ENCODE peak calls at places on chromosome 19, in four cellular contexts. A is effector memory CD4-positive, alpha-beta T cell; P is lower lobe of right lung; X is CD8-positive, alpha-beta memory T cell. I is an unnamed sample. For H3K27me3, the result is how much of the 10 kb centered on the place peaks cover.

GRCh38 chr19:9934132-9934950 is 2.0 kb downstream of the OLFM2 start:
- DNase-seq in A (peak), P (peak), X (peak), I (peak)

GRCh38 chr19:19021115-19021514 is 12.2 kb downstream of the SUGP2 start:
- DNase-seq in A (no peak), P (no peak), X (no peak), I (no peak)

GRCh38 chr19:45133661-45134060 is 27.1 kb downstream of the NKPD1 start:
- DNase-seq in A (no peak), P (no peak), X (no peak), I (no peak)

GRCh38 chr19:9969688-9969975 is 33.3 kb upstream of the OLFM2 start:
- DNase-seq in A (no peak), P (no peak), X (no peak), I (no peak)

GRCh38 chr19:41575998-41576397 is at the start of gene CEACAM21:
- DNase-seq in A (no peak), P (peak), X (peak), I (no peak)

GRCh38 chr19:4495471-4495870 is 22.8 kb downstream of the PLIN4 start:
- DNase-seq in A (no peak), P (no peak), X (no peak), I (no peak)

GRCh38 chr19:51157265-51157664 is 15.2 kb downstream of the SIGLEC7 start:
- DNase-seq in A (no peak), P (no peak), X (no peak), I (no peak)

GRCh38 chr19:41872775-41873647 is 4.1 kb upstream of the CD79A start:
- DNase-seq in A (peak), P (peak), X (peak), I (no peak)

GRCh38 chr19:36489920-36490415 is 607 bp upstream of the ZNF566 start:
- DNase-seq in A (peak), P (peak), X (no peak), I (peak)

GRCh38 chr19:5263615-5264014 is 77.0 kb downstream of the PTPRS start:
- DNase-seq in A (no peak), P (no peak), X (no peak), I (no peak)

GRCh38 chr19:18669524-18669817 is 14.0 kb upstream of the CRTC1 start:
- DNase-seq in A (no peak), P (no peak), X (no peak), I (no peak)

GRCh38 chr19:6220385-6221191 is 59.2 kb downstream of the MLLT1 start:
- DNase-seq in A (no peak), P (no peak), X (no peak), I (peak)

GRCh38 chr19:43820098-43820860 is 6.8 kb upstream of the ZNF283 start:
- DNase-seq in A (no peak), P (peak), X (peak), I (no peak)

GRCh38 chr19:1766800-1767352 is 13.6 kb downstream of the ONECUT3 start:
- DNase-seq in A (no peak), P (no peak), X (no peak), I (no peak)

GRCh38 chr19:1767464-1767933 is 14.2 kb downstream of the ONECUT3 start:
- DNase-seq in A (peak), P (no peak), X (peak), I (no peak)

GRCh38 chr19:1764293-1764683 is 11.0 kb downstream of the ONECUT3 start:
- DNase-seq in A (no peak), P (no peak), X (no peak), I (no peak)

GRCh38 chr19:1765182-1765903 is 12.0 kb downstream of the ONECUT3 start:
- DNase-seq in A (no peak), P (no peak), X (no peak), I (no peak)

DNA sequence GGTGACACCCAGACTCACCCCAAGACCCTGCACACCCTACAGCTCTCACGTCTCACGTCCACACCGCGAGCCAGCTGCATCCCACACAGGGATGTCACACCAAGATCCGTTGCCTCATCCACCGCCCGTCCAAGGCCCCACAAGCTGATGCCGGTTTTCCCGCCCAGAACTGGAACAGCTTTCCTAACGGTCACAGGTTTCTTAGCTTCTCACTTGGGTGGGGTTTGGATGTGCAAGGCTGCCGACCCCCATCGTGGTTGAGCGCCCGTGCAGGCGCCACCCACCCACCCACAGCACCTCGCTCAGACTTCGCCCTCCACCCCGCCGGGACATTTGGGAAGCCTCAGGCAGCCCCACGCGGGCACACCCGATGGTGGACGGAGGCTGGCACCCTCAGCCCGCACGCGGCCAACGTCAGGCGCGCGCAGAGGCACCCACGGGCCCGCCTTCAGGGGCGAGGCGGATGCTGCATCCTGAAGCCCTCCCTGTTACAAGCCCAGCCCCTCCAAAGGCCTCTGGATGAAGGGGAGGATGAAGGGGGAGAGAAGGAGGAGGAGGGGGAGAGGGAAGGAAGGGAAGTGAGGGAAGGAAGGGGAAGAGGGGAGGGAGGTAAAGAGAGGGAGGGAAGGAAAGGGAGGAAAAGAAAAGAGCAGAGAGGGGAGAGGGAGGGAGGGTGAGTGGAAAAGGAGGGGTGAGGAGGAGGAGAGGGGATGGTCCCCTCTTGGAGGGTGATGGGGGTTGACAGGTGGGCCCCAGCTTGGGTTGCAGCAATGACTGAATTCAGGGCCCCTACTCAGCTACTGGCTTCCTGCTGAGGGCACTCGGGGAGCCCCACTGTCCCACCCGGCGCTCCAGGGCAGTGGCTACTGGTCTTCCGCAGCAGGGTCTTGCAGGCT is 12.8 kb downstream of the ONECUT3 start:
- DNase-seq in A (no peak), P (no peak), X (no peak), I (no peak)
- H3K27me3 ChIP-seq in A (half or more), P (half or more), X (half or more), I (under half)

DNA sequence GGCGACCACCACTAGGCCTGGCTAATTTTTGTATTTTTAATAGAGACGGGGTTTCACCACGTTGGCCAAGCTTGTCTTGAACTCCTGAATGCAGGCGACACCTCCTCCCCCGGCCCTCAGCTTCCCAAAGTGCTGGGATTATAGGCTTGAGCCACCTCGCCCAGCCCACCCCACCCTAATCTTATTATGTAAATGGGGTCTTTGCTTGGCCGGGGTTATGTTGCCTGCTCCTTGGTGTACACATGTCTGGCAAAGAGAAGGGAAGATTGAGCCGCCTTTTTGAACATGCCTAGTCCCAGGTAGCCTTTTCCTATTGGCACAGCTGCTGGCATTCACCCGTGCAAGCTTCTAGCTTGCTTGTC is 106.8 kb downstream of the KCTD15 start:
- DNase-seq in A (no peak), P (no peak), X (no peak), I (no peak)
- H3K27me3 ChIP-seq in A (under half), P (under half), X (under half), I (half or more)

GRCh38 chr19:1001538-1002166 is 1.4 kb downstream of the GRIN3B start:
- DNase-seq in A (peak), P (peak), X (peak), I (no peak)

GRCh38 chr19:1004204-1004802 is 4.1 kb downstream of the GRIN3B start:
- DNase-seq in A (no peak), P (no peak), X (no peak), I (no peak)

GRCh38 chr19:1003283-1003682 is 3.1 kb downstream of the GRIN3B start:
- DNase-seq in A (no peak), P (no peak), X (no peak), I (no peak)

GRCh38 chr19:1000591-1001537 is 645 bp downstream of the GRIN3B start:
- DNase-seq in A (no peak), P (no peak), X (no peak), I (no peak)

GRCh38 chr19:1002600-1002999 is 2.4 kb downstream of the GRIN3B start:
- DNase-seq in A (no peak), P (no peak), X (no peak), I (no peak)
- H3K27me3 ChIP-seq in A (under half), P (half or more), X (under half), I (half or more)

DNA sequence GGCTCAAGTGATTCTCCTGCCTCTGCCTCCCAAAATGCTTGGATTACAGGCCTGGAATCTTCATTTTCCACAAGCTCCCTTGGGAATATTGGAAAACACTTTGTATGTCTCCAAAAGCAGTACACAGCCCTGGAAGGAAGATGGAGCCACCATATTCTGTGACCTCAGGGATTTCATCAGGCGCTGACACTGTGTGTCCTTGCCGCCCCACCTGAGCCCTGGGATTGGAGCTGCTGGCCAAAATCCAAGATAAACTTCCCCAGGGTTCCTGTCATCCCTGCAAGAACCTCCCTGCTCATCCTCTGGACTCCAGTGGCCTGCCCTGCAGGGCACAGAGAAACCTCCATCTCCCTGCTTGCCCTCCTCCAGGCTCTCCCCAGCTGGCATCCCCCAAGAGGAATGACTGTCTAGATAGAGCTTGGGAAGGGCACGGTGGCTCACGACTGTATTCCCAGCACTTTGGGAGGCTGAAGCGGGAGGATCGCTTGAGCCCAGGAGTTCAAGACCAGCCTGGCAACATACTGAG is 1.3 kb upstream of the GNG7 start:
- DNase-seq in A (no peak), P (no peak), X (no peak), I (no peak)
- H3K27me3 ChIP-seq in A (under half), P (under half), X (under half), I (under half)

GRCh38 chr19:8045872-8046568 is 6.5 kb upstream of the CCL25 start:
- DNase-seq in A (no peak), P (no peak), X (no peak), I (no peak)

GRCh38 chr19:8054169-8054568 is 1.6 kb downstream of the CCL25 start:
- DNase-seq in A (no peak), P (no peak), X (no peak), I (no peak)

GRCh38 chr19:8046569-8047165 is 5.9 kb upstream of the CCL25 start:
- DNase-seq in A (no peak), P (no peak), X (no peak), I (no peak)

GRCh38 chr19:8052464-8052859 is at the start of gene CCL25:
- DNase-seq in A (no peak), P (no peak), X (no peak), I (no peak)

DNA sequence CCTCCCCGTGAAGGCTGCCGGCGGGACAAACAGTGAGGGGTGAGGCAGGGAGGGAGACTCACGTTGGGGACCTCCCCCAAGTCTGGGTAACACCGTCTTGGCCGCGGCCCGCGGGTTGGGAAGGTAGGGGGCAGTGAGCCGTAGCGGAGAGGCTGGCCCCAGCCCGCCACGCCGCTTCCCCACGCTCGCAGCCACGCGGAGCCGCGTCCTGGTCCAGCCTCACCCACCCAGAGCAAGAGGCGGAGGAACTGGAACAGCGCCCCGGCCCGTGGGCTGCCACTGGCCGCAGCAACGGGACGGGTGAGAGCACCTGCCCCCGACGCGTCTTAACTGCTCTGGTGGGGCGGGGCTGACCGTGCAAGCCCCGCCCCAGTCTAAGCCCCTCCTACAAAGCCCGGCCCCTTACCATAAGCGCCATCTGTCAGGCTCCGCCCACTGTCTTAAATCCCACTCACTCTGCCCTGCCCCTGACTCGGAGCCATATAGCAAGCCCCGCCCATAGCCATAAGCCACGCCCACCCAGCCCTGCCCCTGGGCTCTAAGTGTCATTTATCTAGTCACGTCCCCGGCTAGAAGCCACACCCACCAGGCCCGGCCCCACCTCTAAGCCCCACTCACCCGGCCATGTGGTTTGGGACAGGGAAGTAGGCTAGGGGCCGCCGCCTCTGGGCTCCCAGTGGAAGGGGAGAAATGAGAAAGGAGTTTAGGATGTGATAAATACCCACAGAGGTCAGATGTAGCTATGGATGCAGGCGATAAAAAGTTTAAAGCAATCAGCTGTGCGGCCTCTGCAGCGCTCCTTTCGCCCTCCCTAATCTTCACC is 2.1 kb upstream of the CCL25 start:
- DNase-seq in A (peak), P (peak), X (peak), I (peak)
- H3K27me3 ChIP-seq in A (under half), P (under half), X (under half), I (under half)

GRCh38 chr19:14441041-14441938 is 8.2 kb downstream of the PKN1 start:
- DNase-seq in A (no peak), P (no peak), X (no peak), I (no peak)

GRCh38 chr19:14440049-14440448 is 6.9 kb downstream of the PKN1 start:
- DNase-seq in A (peak), P (peak), X (peak), I (peak)

GRCh38 chr19:14435320-14436050 is 2.4 kb downstream of the PKN1 start:
- DNase-seq in A (no peak), P (no peak), X (no peak), I (no peak)

GRCh38 chr19:14437578-14438140 is 4.6 kb downstream of the PKN1 start:
- DNase-seq in A (no peak), P (no peak), X (no peak), I (no peak)

DNA sequence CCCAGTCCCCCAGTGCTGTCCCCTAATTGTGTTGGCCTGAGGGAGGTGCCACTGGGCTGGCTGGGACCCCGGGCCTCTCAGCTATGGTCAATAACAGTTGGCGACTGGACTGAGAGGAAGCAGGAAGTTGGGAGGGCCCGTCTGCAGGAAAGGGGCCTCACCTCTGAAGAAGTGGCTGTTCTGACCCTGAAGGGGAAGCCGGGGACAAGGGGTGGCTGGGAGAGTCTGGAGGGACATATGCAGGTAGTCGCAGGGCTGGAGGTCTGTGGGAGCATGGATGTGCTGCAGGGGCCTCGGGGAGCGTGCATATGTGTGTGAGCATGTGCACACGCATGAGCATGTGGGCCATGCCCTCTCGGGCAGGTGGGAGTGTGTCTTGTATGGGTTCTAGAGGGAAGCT is 5.9 kb downstream of the PKN1 start:
- DNase-seq in A (no peak), P (no peak), X (no peak), I (no peak)
- H3K27me3 ChIP-seq in A (under half), P (under half), X (under half), I (under half)

I was measured in tibial artery.